ENCODE peak calls at places on chromosomes 5 and 9, in nine cellular contexts. G, V, K, T, M, E, Y, O and S are unnamed samples.

GRCh38 chr9:137303031-137303892 is 1.2 kb upstream of the NRARP start:
- DNase-seq in G (no peak), V (peak; percentile 20), K (peak; percentile 68), T (no peak), M (no peak), E (peak; percentile 70), Y (no peak), O (no peak), S (peak; percentile 77)

GRCh38 chr5:32312194-32312681 is 501 bp downstream of the MTMR12 start:
- DNase-seq in G (no peak), V (peak; percentile 71), K (peak; percentile 93), T (no peak), M (peak; percentile 69), E (peak; percentile 68), Y (peak; percentile 75), O (no peak), S (peak; percentile 80)

GRCh38 chr5:131491749-131492148 is 143.3 kb downstream of the RAPGEF6 start:
- DNase-seq in G (no peak), V (no peak), K (no peak), T (no peak), M (no peak), E (no peak), Y (no peak), O (no peak), S (no peak)

GRCh38 chr5:90111354-90112070 is 298.0 kb downstream of the CETN3 start:
- DNase-seq in G (no peak), V (no peak), K (no peak), T (no peak), M (peak; percentile 59), E (no peak), Y (no peak), O (no peak), S (no peak)

GRCh38 chr9:27888661-27889295 is 315.5 kb upstream of the C9orf72 start:
- DNase-seq in G (peak; percentile 7), V (peak; percentile 10), K (no peak), T (no peak), M (no peak), E (peak; percentile 67), Y (peak; percentile 31), O (peak; percentile 9), S (peak; percentile 33)

GRCh38 chr9:38707885-38708640 is 11.9 kb downstream of the FAM240B start:
- DNase-seq in G (no peak), V (no peak), K (no peak), T (no peak), M (no peak), E (peak; percentile 80), Y (no peak), O (no peak), S (no peak)

GRCh38 chr5:107248065-107248695 is 422.6 kb downstream of the EFNA5 start:
- DNase-seq in G (peak; percentile 53), V (peak; percentile 40), K (no peak), T (no peak), M (peak; percentile 69), E (peak; percentile 81), Y (peak; percentile 62), O (no peak), S (peak; percentile 59)

GRCh38 chr9:18658764-18659705 is 185.1 kb downstream of the ADAMTSL1 start:
- DNase-seq in G (no peak), V (no peak), K (no peak), T (no peak), M (peak; percentile 71), E (no peak), Y (no peak), O (no peak), S (no peak)

GRCh38 chr5:168314735-168315411 is 23.4 kb downstream of the WWC1 start:
- DNase-seq in G (peak; percentile 86), V (no peak), K (no peak), T (no peak), M (no peak), E (peak; percentile 59), Y (peak; percentile 88), O (peak; percentile 97), S (peak; percentile 88)
- H3K4me3 ChIP-seq in G (no peak overlapping the region), V (no peak overlapping the region), K (no peak overlapping the region), T (no peak overlapping the region), M (no peak overlapping the region), E (no peak overlapping the region), Y (no peak overlapping the region), O (peak overlapping the region; percentile 48), S (no peak overlapping the region)

GRCh38 chr5:50963647-50964584 is 297.5 kb downstream of the PARP8 start:
- DNase-seq in G (no peak), V (peak; percentile 66), K (no peak), T (no peak), M (no peak), E (peak; percentile 34), Y (no peak), O (no peak), S (no peak)
- TF ChIP-seq POLR2AphosphoS5 in G (no peak), V (peak; percentile 2), K (no peak), T (no peak), M (no peak), E (no peak), Y (no peak), O (no peak), S (no peak)

GRCh38 chr9:23538060-23538387 is 288.0 kb downstream of the ELAVL2 start:
- DNase-seq in G (no peak), V (no peak), K (no peak), T (no peak), M (no peak), E (peak; percentile 25), Y (no peak), O (no peak), S (no peak)

GRCh38 chr9:23541976-23542375 is 284.1 kb downstream of the ELAVL2 start:
- DNase-seq in G (no peak), V (no peak), K (no peak), T (no peak), M (no peak), E (no peak), Y (no peak), O (no peak), S (no peak)

GRCh38 chr9:23538604-23539003 is 287.4 kb downstream of the ELAVL2 start:
- DNase-seq in G (no peak), V (no peak), K (no peak), T (no peak), M (no peak), E (no peak), Y (no peak), O (no peak), S (no peak)

GRCh38 chr9:23539311-23539710 is 286.7 kb downstream of the ELAVL2 start:
- DNase-seq in G (no peak), V (no peak), K (no peak), T (no peak), M (no peak), E (no peak), Y (no peak), O (no peak), S (no peak)

DNA sequence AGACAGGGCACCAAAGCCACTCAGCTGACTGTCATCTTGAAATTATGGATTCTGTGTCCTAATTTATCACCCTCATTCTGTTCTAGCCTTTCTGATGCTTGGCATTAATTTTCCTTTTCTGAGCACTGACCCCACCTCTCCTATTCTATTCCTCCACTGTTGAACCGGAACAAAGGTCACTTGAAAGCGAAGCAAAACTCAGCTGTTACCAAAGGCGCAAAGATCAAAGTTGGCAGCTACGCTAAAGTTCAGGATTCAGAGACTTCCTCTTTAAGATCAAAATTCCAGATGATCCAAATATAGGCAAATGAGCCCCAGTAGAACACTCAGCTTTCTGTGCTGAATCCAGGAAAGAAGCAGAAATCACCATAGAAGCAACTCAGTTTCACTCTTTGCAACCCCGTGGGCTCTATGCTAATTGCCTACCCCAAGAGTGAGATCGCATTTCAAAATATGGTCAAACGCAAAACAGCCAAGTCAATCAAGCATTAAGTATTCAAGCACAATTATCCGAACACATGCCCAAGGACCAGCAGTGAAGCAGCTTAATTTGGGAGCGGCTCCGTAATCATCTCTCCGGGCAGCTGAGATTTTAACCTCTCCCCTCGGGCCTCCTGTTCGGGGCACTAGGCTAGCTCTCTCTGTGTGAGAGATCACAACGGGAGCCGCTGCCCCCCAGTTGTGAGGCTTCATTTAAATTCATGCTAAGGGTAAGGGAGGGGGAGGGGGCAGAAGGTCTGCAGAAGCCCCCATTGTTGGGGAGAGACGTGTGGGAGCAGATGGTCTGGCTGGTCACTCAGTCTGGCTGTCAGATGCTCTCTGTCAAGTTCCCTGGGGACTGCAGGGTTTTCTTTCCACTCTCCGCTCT is 288.6 kb downstream of the ELAVL2 start:
- DNase-seq in G (no peak), V (no peak), K (no peak), T (no peak), M (no peak), E (peak; percentile 50), Y (no peak), O (peak; percentile 2), S (no peak)
- H3K4me3 ChIP-seq in G (no peak overlapping the region), V (no peak overlapping the region), K (no peak overlapping the region), T (peak overlapping the region; percentile 25), M (no peak overlapping the region), E (peak overlapping the region; percentile 47), Y (no peak overlapping the region), O (no peak overlapping the region), S (peak overlapping the region; percentile 1)

GRCh38 chr5:157779221-157779620 is 35.7 kb downstream of the LSM11 start:
- DNase-seq in G (no peak), V (no peak), K (no peak), T (no peak), M (no peak), E (no peak), Y (no peak), O (no peak), S (no peak)
- TF ChIP-seq POLR2AphosphoS5 in G (no peak), V (no peak), K (no peak), T (no peak), M (no peak), E (no peak), Y (no peak), O (no peak), S (no peak)

DNA sequence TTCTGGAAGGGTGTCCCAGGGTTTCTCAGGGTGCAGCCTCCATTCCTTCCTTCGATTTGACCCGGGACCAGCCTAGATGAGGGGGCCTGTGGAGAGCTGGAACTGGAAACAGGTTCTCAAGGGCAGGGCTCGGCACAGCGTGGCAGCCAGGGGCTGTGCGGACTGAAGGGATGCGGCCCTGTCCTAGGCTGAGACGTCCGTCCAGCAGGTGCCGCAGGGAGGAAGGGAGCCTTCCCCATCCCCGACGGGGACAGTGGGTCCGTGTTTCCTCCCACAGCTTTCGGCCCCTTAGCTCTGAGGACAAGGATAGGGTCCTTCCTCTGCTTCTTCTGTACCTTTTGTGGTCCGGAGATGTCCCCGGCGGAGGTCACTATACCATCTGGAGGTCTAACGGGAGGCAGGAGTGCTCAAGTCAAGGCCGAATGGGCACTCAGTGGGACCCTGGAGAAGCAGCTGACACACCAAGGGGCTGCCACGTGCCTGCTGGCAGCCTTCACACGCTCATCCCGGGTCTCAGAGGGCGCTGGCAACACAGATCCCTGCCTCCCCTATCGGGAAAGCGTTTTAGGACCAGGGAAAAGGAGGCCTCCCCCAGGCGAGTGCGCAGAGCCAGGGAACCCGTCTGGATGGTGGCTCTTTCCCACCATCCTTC is 49.9 kb downstream of the USP20 start:
- DNase-seq in G (no peak), V (no peak), K (peak; percentile 81), T (no peak), M (peak; percentile 28), E (peak; percentile 29), Y (peak; percentile 71), O (peak; percentile 33), S (peak; percentile 72)
- H3K4me3 ChIP-seq in G (peak overlapping the region; percentile 35), V (no peak overlapping the region), K (peak overlapping the region; percentile 26), T (peak overlapping the region; percentile 44), M (no peak overlapping the region), E (peak overlapping the region; percentile 46), Y (peak overlapping the region; percentile 33), O (peak overlapping the region; percentile 74), S (peak overlapping the region; percentile 25)

GRCh38 chr5:172403822-172404221 is 50.5 kb downstream of the SH3PXD2B start:
- DNase-seq in G (no peak), V (no peak), K (no peak), T (no peak), M (no peak), E (no peak), Y (no peak), O (no peak), S (no peak)
- TF ChIP-seq POLR2AphosphoS5 in G (no peak), V (no peak), K (peak; percentile 11), T (no peak), M (no peak), E (no peak), Y (no peak), O (no peak), S (no peak)